ENCODE peak calls at places on chromosomes 4 and X, in four cellular contexts. L is H1, H is mesenchymal stem cell, R is neuronal stem cell. X is an unnamed sample.

GRCh38 chrX:130165181-130165702 is 399 bp downstream of the AIFM1 start:
- DNase-seq in R (no peak), H (no peak), L (no peak), X (no peak)

GRCh38 chr4:173360587-173361221 is 10.1 kb upstream of the SAP30 start:
- DNase-seq in R (no peak), L (no peak), H (peak), X (no peak)

GRCh38 chr4:151951727-151952078 is 190.9 kb upstream of the GATB start:
- DNase-seq in R (no peak), H (no peak), L (no peak), X (no peak)

GRCh38 chr4:183610033-183610432 is 49.0 kb downstream of the RWDD4 start:
- DNase-seq in H (no peak), R (no peak), L (no peak), X (peak)

GRCh38 chrX:14864626-14865025 is 8.2 kb downstream of the FANCB start:
- DNase-seq in L (no peak), H (peak), R (no peak), X (no peak)

GRCh38 chrX:17411189-17411588 is 36.2 kb downstream of the NHS start:
- DNase-seq in L (no peak), H (no peak), R (no peak), X (peak)

GRCh38 chr4:149050840-149051239 is 608.6 kb upstream of the NR3C2 start:
- DNase-seq in R (no peak), L (no peak), H (no peak), X (peak)

GRCh38 chr4:130699004-130699403 is 1603.1 kb downstream of the C4orf33 start:
- DNase-seq in L (no peak), H (no peak), R (no peak), X (no peak)

GRCh38 chr4:167721574-167721973 is 370.8 kb upstream of the ANXA10 start:
- DNase-seq in R (no peak), L (no peak), H (no peak), X (no peak)

GRCh38 chr4:74874785-74875367 is 58.0 kb upstream of the PARM1 start:
- DNase-seq in R (peak), H (peak), L (no peak), X (peak)

DNA sequence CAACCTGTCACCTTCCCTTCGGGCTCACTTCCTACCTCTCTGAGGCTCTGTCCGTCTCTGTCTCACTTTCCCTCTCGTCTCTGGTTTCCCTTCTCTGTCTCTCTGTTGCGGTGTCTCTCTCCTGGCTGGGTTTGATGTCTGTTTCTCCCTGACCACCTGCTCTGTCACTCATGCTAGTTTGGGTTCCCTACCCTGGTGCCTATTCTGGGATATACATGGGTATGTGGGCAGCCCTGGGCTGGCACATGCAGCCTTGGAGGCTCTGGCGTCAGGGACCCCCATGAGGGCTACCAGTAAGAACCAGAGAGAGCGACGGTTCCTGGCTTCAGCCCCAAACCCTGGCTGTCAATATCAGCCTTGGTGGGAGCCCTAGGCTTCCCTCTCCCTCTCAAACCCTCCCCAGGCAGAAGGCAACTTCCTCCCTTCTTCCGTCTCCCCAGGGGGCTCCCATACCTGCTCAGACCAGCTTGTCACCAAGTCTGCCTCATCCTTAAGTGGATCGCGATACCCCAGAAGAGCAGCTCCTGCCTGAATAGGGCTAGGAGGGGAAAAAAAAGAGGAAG is 314 bp downstream of the DNASE1L1 start:
- DNase-seq in H (no peak), R (no peak), L (no peak), X (no peak)
- H3K4me3 ChIP-seq in H (peak), R (no peak), L (peak), X (no peak)

DNA sequence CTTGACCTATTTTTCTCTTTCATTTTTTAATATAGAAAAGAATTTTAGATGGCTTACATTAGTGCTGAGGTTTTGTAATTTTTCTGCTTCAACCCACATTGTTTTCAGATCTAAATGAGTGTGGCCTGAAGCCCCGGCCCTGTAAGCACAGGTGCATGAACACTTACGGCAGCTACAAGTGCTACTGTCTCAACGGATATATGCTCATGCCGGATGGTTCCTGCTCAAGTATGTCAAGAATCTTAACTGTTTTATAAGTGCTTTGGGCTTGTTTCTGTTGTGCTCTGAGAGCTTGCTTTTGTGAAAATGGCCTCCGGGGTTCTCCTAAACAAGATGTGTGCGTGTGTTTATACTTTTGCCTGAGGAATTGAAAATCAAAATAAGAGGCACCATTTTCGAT is 41.6 kb downstream of the NPNT start:
- DNase-seq in H (peak), L (no peak), R (no peak), X (peak)
- H2BK12ac ChIP-seq in H (no peak), L (no peak), R (no peak), X (no peak)

GRCh38 chrX:107451754-107452153 is 2.3 kb downstream of the FRMPD3 start:
- DNase-seq in H (no peak), R (peak), L (peak), X (no peak)
- H3K4me3 ChIP-seq in H (no peak), R (no peak), L (peak), X (no peak)

GRCh38 chrX:1521459-1521956 is 15.5 kb downstream of the P2RY8 start:
- DNase-seq in R (no peak), H (no peak), L (peak), X (peak)
- H2BK12ac ChIP-seq in R (no peak), H (no peak), L (no peak), X (no peak)

DNA sequence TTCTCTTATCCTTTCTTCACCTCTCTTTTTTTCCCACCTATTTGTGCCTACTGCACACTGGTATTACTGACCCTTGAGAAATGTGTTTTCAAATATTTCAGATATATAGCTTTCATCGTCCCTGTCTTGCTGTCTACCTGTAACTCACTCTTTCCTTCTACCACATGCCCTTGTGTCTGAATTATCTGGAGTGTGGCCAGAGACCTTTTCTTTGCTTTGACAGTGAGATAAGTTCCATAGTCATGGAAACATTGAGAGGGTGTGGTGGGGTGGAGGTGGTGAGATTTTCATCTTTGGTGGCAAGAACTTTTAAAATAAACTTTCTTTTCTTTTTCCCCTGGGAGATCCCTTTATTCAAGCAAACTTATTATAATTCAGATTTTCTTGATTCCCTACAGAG is 95.6 kb downstream of the SH2D1A start:
- DNase-seq in H (no peak), L (no peak), R (no peak), X (no peak)
- H3K4me3 ChIP-seq in H (no peak), L (no peak), R (no peak), X (no peak)

GRCh38 chr4:185127021-185127925 is 15.8 kb upstream of the SLC25A4 start:
- DNase-seq in H (peak), L (peak), R (no peak), X (peak)
- H2BK12ac ChIP-seq in H (peak), L (no peak), R (peak), X (no peak)

GRCh38 chr4:1045595-1046201 is 34.3 kb downstream of the FGFRL1 start:
- DNase-seq in L (no peak), R (no peak), H (no peak), X (no peak)
- H3K4me3 ChIP-seq in L (no peak), R (no peak), H (no peak), X (no peak)

DNA sequence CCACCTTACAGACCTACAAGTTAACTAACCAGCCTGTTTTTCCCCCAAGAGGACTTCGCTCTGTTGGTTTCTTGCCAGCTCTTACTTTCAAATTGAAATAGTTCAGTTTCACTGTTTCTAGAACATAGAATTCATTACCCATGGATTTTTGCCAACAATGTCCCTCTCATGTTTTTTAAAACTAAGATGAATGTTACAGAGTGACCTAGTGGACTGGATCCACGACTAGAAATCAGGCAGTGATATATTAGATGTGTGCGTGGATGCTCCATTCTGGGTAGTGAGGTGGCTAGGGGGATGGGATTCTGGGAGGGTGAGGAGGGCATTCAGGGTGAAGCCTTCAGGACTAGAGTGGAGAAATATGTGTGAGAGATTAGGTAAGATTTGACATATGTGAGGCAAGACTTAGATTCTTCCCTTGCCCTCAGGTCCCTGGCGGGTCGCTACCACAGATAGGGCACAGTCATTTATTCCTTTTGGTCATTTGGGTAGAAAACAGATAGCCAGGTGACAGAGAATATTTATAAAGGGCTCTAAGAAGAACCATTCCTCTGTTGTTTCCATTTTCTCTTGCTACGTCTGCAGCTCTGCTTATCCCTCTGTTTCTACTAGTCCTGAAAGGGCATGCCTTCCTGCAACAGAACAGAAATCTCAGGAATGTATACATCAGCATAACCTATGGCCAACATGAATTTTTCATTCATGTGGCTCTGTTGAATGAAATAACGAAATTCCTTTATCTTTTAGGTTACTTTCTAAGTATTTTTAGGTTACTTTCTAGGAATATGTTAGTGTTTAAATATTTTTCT is 15.4 kb upstream of the JADE1 start:
- DNase-seq in H (peak), R (no peak), L (no peak), X (peak)
- H2BK12ac ChIP-seq in H (no peak), R (no peak), L (no peak), X (no peak)

GRCh38 chr4:140497428-140497775 is 691 bp downstream of the MGAT4D start:
- DNase-seq in R (no peak), L (no peak), H (no peak), X (no peak)
- H3K4me3 ChIP-seq in R (peak), L (peak), H (no peak), X (no peak)

DNA sequence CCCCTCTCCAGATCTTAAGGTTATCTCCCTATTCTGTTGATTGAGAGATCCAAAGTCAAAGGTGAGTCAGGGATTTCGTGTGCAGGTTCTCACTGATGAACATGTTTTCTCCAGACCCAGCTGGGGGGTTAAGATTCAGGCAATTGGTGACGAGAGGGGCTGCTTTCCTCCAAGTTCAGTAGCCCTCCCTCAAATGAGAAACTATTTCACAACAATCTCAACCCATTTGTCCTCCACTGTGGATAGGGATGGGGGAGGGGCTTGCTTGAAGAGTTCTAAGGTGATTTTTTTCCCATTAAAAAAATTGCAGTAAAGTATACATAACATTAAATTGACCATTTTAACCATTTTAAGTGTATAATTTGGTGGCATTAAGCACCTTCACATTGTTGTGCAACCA is 175.7 kb downstream of the SHROOM3 start:
- DNase-seq in R (no peak), H (no peak), L (no peak), X (no peak)
- H2BK12ac ChIP-seq in R (no peak), H (no peak), L (peak), X (no peak)

X was measured in trophoblast cell.